ENCODE peak calls at places on chromosomes 12 and 14, in six cellular contexts. One of them, this sample, is unnamed.

GRCh38 chr14:76710093-76711010 is 50.9 kb upstream of the VASH1 start:
- DNase-seq in endothelial cell of umbilical vein: peak; percentile 63
- DNase-seq in K562: peak; percentile 22
- DNase-seq in A549: peak; percentile 44
- DNase-seq in HepG2: peak; percentile 28
- DNase-seq in GM12878: no peak
- DNase-seq in this sample: peak; percentile 60

GRCh38 chr12:57173089-57173488 is 25.7 kb upstream of the LRP1-AS start:
- DNase-seq in endothelial cell of umbilical vein: peak; percentile 18
- DNase-seq in K562: peak; percentile 73
- DNase-seq in A549: peak; percentile 55
- DNase-seq in GM12878: no peak
- DNase-seq in HepG2: peak; percentile 51
- DNase-seq in this sample: peak; percentile 57

GRCh38 chr12:120101182-120101581 is 15.4 kb downstream of the RAB35 start:
- DNase-seq in K562: no peak
- DNase-seq in GM12878: no peak
- DNase-seq in HepG2: no peak
- DNase-seq in endothelial cell of umbilical vein: no peak
- DNase-seq in A549: no peak
- DNase-seq in this sample: no peak

GRCh38 chr12:68675098-68675842 is 11.5 kb upstream of the NUP107 start:
- DNase-seq in A549: no peak
- DNase-seq in HepG2: no peak
- DNase-seq in GM12878: no peak
- DNase-seq in K562: peak; percentile 35
- DNase-seq in endothelial cell of umbilical vein: peak; percentile 37
- DNase-seq in this sample: peak; percentile 28

GRCh38 chr12:83676896-83677295 is 990.2 kb downstream of the TMTC2 start:
- DNase-seq in GM12878: no peak
- DNase-seq in endothelial cell of umbilical vein: no peak
- DNase-seq in HepG2: no peak
- DNase-seq in A549: no peak
- DNase-seq in K562: no peak
- DNase-seq in this sample: no peak

GRCh38 chr12:60201891-60202290 is 606.1 kb downstream of the SLC16A7 start:
- DNase-seq in GM12878: no peak
- DNase-seq in HepG2: no peak
- DNase-seq in K562: no peak
- DNase-seq in A549: no peak
- DNase-seq in endothelial cell of umbilical vein: no peak
- DNase-seq in this sample: no peak

GRCh38 chr14:101125313-101125712 is 221.8 kb upstream of the RTL1 start:
- DNase-seq in endothelial cell of umbilical vein: no peak
- DNase-seq in GM12878: no peak
- DNase-seq in K562: no peak
- DNase-seq in A549: no peak
- DNase-seq in HepG2: no peak
- DNase-seq in this sample: no peak

GRCh38 chr14:106268013-106268727 is 741.8 kb downstream of the TMEM121 start:
- DNase-seq in GM12878: no peak
- DNase-seq in endothelial cell of umbilical vein: no peak
- DNase-seq in K562: peak; percentile 37
- DNase-seq in HepG2: no peak
- DNase-seq in A549: no peak
- DNase-seq in this sample: peak; percentile 26

GRCh38 chr12:464484-465267 is 4.9 kb downstream of the B4GALNT3 start:
- DNase-seq in GM12878: no peak
- DNase-seq in A549: no peak
- DNase-seq in endothelial cell of umbilical vein: no peak
- DNase-seq in HepG2: no peak
- DNase-seq in K562: no peak
- DNase-seq in this sample: no peak

GRCh38 chr14:93078830-93079229 is 36.9 kb downstream of the ITPK1 start:
- DNase-seq in HepG2: no peak
- DNase-seq in endothelial cell of umbilical vein: no peak
- DNase-seq in A549: no peak
- DNase-seq in GM12878: no peak
- DNase-seq in K562: no peak
- DNase-seq in this sample: no peak

GRCh38 chr14:90491221-90491867 is 94.5 kb downstream of the CALM1 start:
- DNase-seq in K562: no peak
- DNase-seq in HepG2: no peak
- DNase-seq in endothelial cell of umbilical vein: peak; percentile 19
- DNase-seq in A549: no peak
- DNase-seq in GM12878: no peak
- DNase-seq in this sample: no peak

GRCh38 chr12:107319536-107320030 is 226.2 kb upstream of the CRY1 start:
- DNase-seq in HepG2: no peak
- DNase-seq in A549: no peak
- DNase-seq in K562: no peak
- DNase-seq in endothelial cell of umbilical vein: no peak
- DNase-seq in GM12878: no peak
- DNase-seq in this sample: peak; percentile 53

GRCh38 chr12:6646276-6647082 is 753 bp downstream of the ACRBP start:
- DNase-seq in HepG2: no peak
- DNase-seq in A549: no peak
- DNase-seq in endothelial cell of umbilical vein: no peak
- DNase-seq in GM12878: no peak
- DNase-seq in K562: no peak
- DNase-seq in this sample: no peak
- H3K4me3 ChIP-seq in HepG2: no peak overlapping the region
- H3K4me3 ChIP-seq in A549: no peak overlapping the region
- H3K4me3 ChIP-seq in endothelial cell of umbilical vein: peak overlapping the region; percentile 56
- H3K4me3 ChIP-seq in GM12878: peak overlapping the region; percentile 49
- H3K4me3 ChIP-seq in K562: no peak overlapping the region
- H3K4me3 ChIP-seq in this sample: peak overlapping the region; percentile 55

GRCh38 chr12:50187084-50187900 is 20.1 kb upstream of the CERS5 start:
- DNase-seq in K562: no peak
- DNase-seq in endothelial cell of umbilical vein: no peak
- DNase-seq in HepG2: no peak
- DNase-seq in GM12878: peak; percentile 47
- DNase-seq in A549: no peak
- DNase-seq in this sample: no peak
- TF ChIP-seq MYC in K562: no peak
- TF ChIP-seq MYC in endothelial cell of umbilical vein: no peak
- TF ChIP-seq MYC in HepG2: no peak
- TF ChIP-seq MYC in GM12878: no peak
- TF ChIP-seq MYC in A549: no peak
- TF ChIP-seq MYC in this sample: no peak

DNA sequence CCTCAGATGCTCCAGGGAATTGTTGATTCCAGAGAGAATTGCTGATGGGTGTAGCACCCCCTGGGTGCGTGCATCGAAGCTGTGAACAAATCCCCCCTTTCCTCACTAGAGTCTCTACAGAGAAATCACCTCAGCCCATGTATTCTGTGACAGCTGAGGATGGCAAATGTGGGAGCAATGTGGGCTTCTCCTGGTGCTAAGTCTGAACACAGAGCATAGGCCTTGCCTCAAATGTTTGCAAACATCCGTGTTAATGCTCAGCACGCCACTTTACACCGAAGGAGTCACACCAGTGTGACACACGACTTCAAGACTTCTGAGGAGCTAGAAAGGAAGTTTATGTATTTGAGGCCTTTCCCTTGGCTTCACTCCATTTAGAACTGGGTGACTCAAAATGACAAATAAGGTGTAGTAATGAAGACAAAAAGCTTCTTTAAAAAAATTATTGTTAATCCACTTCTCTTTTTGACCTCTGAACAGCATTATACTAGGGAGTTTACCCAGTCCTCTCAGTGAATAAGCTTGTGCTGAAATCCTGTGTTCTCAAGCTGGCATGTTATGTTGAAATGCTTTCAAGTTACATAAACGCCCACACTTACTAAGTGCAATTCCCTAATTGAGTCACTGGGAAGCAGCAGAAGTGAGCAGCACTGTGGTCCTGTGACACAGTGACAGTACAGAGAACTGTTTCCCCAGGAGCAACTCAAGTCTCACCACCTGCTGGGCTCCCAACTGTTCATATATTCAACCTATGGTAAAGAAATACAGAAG is 92.9 kb downstream of the FAR2 start:
- DNase-seq in K562: no peak
- DNase-seq in A549: no peak
- DNase-seq in HepG2: peak; percentile 37
- DNase-seq in endothelial cell of umbilical vein: peak; percentile 84
- DNase-seq in GM12878: peak; percentile 72
- DNase-seq in this sample: peak; percentile 99
- TF ChIP-seq CTCF in K562: no peak
- TF ChIP-seq CTCF in A549: no peak
- TF ChIP-seq CTCF in HepG2: peak; percentile 17
- TF ChIP-seq CTCF in endothelial cell of umbilical vein: peak; percentile 8
- TF ChIP-seq CTCF in GM12878: no peak
- TF ChIP-seq CTCF in this sample: peak; percentile 39

DNA sequence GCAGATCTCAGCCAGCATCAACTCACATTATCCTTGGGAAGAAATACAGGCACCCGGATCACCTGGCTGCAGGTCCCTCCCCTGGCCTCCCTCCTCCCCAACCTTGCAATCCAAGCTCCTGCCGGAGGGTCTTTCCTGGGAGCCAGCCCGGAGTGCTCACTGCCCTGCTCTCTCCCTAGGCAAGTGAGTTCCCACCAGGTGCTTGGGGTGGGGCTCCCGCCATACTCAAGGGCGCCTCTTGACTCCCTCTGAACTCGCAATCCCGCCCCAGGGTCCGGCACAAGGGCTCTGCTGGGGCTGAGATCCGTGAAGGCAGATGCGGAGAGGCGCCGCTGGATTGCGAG is 1.2 kb upstream of the CEP170B start:
- DNase-seq in A549: no peak
- DNase-seq in endothelial cell of umbilical vein: no peak
- DNase-seq in HepG2: no peak
- DNase-seq in GM12878: no peak
- DNase-seq in K562: no peak
- DNase-seq in this sample: no peak
- H3K4me3 ChIP-seq in A549: peak overlapping the region; percentile 90
- H3K4me3 ChIP-seq in endothelial cell of umbilical vein: no peak overlapping the region
- H3K4me3 ChIP-seq in HepG2: peak overlapping the region; percentile 80
- H3K4me3 ChIP-seq in GM12878: no peak overlapping the region
- H3K4me3 ChIP-seq in K562: peak overlapping the region; percentile 51
- H3K4me3 ChIP-seq in this sample: no peak overlapping the region

This sample was measured in NB4.